ENCODE peak calls at places on chromosomes 16 and 17, in seven cellular contexts. D, M, U, Q, Z, I and T are unnamed samples.

GRCh38 chr17:27663862-27664605 is 33.0 kb downstream of the LGALS9 start:
- DNase-seq in Z (no peak), I (no peak), D (no peak), M (no peak), Q (no peak), U (no peak), T (no peak)

GRCh38 chr17:40447148-40447644 is 3.9 kb downstream of the IGFBP4 start:
- DNase-seq in Z (no peak), Q (no peak), I (no peak), M (no peak), U (no peak), D (no peak), T (peak)

GRCh38 chr16:88430524-88431446 is 22.3 kb upstream of the ZFPM1 start:
- DNase-seq in Z (no peak), Q (no peak), M (peak), I (no peak), D (peak), U (peak), T (no peak)

GRCh38 chr17:45361451-45361850 is 44.6 kb upstream of the MAP3K14 start:
- DNase-seq in Q (peak), M (no peak), I (peak), U (no peak), Z (no peak), D (no peak), T (no peak)

GRCh38 chr17:74385201-74385600 is 17.9 kb downstream of the GPR142 start:
- DNase-seq in U (no peak), M (no peak), Q (no peak), I (no peak), Z (no peak), D (no peak), T (no peak)

GRCh38 chr16:12097523-12098428 is 121.2 kb downstream of the SNX29 start:
- DNase-seq in Z (no peak), Q (no peak), D (peak), I (peak), U (no peak), M (peak), T (peak)

GRCh38 chr16:84475643-84476240 is 28.7 kb downstream of the MEAK7 start:
- DNase-seq in Q (no peak), U (no peak), M (no peak), I (no peak), D (no peak), Z (no peak), T (no peak)

GRCh38 chr16:81073560-81074330 is 3.3 kb downstream of the C16orf46 start:
- DNase-seq in D (no peak), Z (no peak), Q (no peak), M (no peak), U (no peak), I (no peak), T (no peak)

DNA sequence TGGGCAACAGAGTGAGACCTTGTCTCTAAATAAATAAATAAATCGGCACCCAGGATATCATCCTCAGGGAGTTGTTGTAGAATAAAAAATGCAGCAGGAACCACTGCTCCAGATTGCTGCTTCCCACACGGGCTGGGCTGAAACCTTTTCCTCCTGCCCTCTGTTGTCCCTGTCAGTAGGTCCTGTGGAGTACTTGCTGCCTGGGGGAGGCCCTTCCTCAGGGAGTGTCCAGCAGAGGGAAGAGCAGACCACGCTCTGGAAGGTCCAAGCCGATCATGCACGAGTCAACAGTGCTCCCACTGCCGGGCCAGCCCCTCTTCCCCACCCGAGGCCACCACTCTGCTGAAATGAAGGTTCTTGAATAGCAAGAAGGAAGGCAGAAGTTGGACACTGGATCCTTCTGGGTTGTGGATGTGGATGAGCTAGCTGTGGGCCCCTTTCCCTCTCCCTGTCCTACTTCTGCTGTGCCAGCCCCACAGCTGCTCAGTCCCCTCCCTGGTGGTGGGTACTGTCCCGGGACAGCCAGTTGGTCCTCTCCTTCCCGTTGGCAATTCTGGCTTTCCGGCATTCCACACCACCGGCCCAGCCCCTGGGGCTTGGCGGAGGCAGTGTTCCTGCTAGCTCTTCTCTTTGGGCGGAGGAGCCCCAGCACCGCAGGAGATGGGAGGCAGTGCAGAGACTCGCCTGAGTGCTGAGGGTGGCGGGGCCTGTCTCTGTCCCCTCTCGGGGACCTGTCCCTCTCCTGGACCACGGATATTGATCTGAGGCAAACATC is 10.8 kb downstream of the CDK5R1 start:
- DNase-seq in D (no peak), M (peak), Z (no peak), Q (no peak), I (no peak), U (no peak), T (no peak)
- TF ChIP-seq CTCF in D (no peak), M (no peak), Z (no peak), Q (no peak), I (no peak), U (no peak), T (no peak)

GRCh38 chr17:50198026-50198669 is 3.3 kb downstream of the COL1A1 start:
- DNase-seq in D (peak), U (peak), Q (peak), Z (peak), I (no peak), M (peak), T (peak)
- H3K4me3 ChIP-seq in D (no peak), U (no peak), Q (no peak), Z (no peak), I (no peak), M (peak), T (peak)

DNA sequence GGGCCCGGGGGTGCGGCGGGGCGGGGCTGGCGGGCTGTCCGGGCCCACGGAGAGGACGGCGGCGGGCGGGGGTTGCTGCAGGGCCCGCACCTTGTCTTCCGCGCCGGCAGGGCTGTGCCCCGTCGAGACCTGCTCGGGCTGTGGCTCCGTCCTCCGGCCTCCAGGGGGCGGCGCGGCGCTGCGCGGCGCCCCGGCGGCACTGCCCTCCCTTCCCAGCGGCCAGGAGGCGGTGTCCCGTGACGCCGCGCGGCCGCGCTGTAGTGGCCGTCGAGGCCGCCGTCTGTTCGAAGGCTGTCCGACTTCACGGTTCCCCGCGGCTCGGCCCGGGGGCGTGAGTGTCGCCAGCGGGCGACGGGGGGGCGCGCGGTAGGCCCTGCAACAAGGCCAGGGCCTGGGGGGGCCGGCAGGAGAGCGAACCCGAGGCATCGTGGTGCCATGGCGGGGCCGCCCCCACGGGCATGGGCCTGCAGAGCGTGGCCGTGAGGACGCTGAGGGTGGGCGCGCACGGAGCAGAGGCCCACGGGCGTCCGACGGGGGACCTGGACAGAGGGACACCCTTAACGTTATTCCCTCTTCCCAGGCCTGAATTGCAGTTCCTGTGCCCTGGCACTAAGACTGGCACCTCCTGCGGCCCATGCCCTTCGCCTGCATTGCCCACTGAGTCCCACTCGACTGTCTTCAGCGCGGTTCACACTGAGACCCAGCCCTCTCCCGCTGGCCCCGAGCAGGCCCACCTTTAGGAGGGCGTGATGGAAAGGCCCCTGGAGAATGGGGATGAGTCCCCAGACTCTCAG is at the start of gene PLEKHG4:
- DNase-seq in Q (peak), M (peak), Z (peak), D (peak), I (peak), U (peak), T (peak)
- TF ChIP-seq CTCF in Q (peak), M (peak), Z (peak), D (peak), I (peak), U (peak), T (peak)

GRCh38 chr17:20908373-20909273 is 134.2 kb downstream of the USP22 start:
- DNase-seq in M (peak), Z (peak), D (peak), U (peak), Q (peak), I (peak), T (peak)
- H3K4me3 ChIP-seq in M (peak), Z (peak), D (peak), U (peak), Q (peak), I (peak), T (peak)

GRCh38 chr16:23967018-23967417 is 131.2 kb downstream of the PRKCB start:
- DNase-seq in Z (no peak), D (no peak), Q (no peak), I (no peak), U (no peak), M (no peak), T (no peak)
- TF ChIP-seq CTCF in Z (no peak), D (no peak), Q (no peak), I (no peak), U (no peak), M (no peak), T (no peak)

DNA sequence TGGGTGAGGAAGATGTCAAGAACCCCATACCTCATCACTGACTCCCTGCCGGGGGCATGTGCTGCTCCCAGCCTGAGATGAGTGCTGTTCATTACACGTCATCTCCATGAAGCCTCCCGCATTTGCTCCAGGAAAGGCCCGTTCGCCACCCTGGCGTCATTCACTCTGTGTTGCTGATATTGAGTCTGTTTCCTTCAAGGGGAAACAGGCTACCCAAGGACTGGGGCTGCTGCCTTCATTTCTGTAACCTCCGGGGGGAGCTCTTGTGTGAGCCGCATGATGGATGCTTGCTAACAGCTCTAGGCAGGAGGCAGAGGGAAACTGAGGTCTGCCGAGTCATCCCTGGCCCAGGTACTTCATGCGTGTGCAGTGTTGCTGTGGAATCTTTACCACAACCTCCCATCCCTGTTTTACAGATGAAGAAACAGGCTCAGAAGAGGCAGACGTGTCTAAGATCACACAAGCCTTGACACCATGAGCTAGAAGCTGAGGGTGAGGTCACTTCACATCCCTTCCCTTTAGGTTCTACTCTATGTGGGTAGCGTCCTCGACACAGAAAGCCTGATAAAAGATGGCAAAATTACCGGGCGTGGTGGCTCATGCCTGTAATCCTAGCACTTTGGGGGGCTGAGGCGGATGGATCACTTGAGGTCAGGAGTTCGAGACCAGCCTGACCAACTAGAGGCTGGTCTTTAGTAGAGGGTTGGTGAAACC is 3.5 kb upstream of the ARMC5 start:
- DNase-seq in Q (peak), Z (no peak), D (no peak), I (no peak), U (peak), M (no peak), T (no peak)
- H3K4me3 ChIP-seq in Q (no peak), Z (no peak), D (no peak), I (no peak), U (no peak), M (no peak), T (no peak)